ENCODE peak calls at places on chromosomes 13 and 19, in ten cellular contexts. B is left lung, Y is dorsolateral prefrontal cortex, H is BJ, D is NB4, Q is AG04449, U is K562, F is uterus, A is GM06990, C is pancreas. I is an unnamed sample.

GRCh38 chr19:44698492-44699201 is at the start of gene CEACAM16:
- DNase-seq in B (no peak), Y (no peak), H (no peak), D (no peak), Q (no peak), U (no peak), F (no peak), A (no peak), C (no peak), I (no peak)

GRCh38 chr13:41931337-41931736 is 29.6 kb downstream of the VWA8 start:
- DNase-seq in B (no peak), Y (no peak), H (no peak), D (no peak), Q (peak), U (no peak), F (no peak), A (no peak), C (no peak), I (no peak)

GRCh38 chr13:36382030-36382429 is 35.8 kb upstream of the SPART start:
- DNase-seq in B (no peak), Y (no peak), H (no peak), D (no peak), Q (no peak), U (no peak), F (no peak), A (no peak), C (no peak), I (no peak)

GRCh38 chr13:21694831-21695230 is 24.0 kb downstream of the FGF9 start:
- DNase-seq in B (no peak), Y (no peak), H (no peak), D (no peak), Q (no peak), U (no peak), F (no peak), A (no peak), C (no peak), I (no peak)

GRCh38 chr13:40520916-40521315 is 145.5 kb downstream of the FOXO1 start:
- DNase-seq in B (no peak), Y (no peak), H (no peak), D (no peak), Q (no peak), U (no peak), F (no peak), A (no peak), C (no peak), I (no peak)

GRCh38 chr19:45171211-45171623 is 6.8 kb downstream of the TRAPPC6A start:
- DNase-seq in B (no peak), Y (no peak), H (no peak), D (no peak), Q (no peak), U (peak), F (no peak), A (no peak), C (no peak), I (no peak)

GRCh38 chr19:52188822-52189744 is 769 bp upstream of the PPP2R1A start:
- DNase-seq in B (no peak), Y (peak), H (no peak), D (no peak), Q (no peak), U (no peak), F (no peak), A (peak), C (peak), I (no peak)

GRCh38 chr19:1446713-1447564 is 3.0 kb upstream of the APC2 start:
- DNase-seq in B (no peak), Y (no peak), H (no peak), D (peak), Q (no peak), U (peak), F (no peak), A (no peak), C (peak), I (no peak)

GRCh38 chr13:99969368-99969933 is 2.1 kb downstream of the ZIC5 start:
- DNase-seq in B (no peak), Y (no peak), H (no peak), D (no peak), Q (no peak), U (peak), F (no peak), A (no peak), C (no peak), I (no peak)

GRCh38 chr19:3149089-3149488 is 13.3 kb downstream of the GNA15 start:
- DNase-seq in B (no peak), Y (no peak), H (no peak), D (no peak), Q (no peak), U (no peak), F (no peak), A (no peak), C (no peak), I (no peak)

GRCh38 chr19:58518261-58519086 is 1.1 kb downstream of the ZBTB45 start:
- DNase-seq in B (no peak), Y (no peak), H (no peak), D (peak), Q (no peak), U (no peak), F (no peak), A (no peak), C (peak), I (no peak)

GRCh38 chr19:6065685-6066365 is 44.5 kb downstream of the RFX2 start:
- DNase-seq in B (peak), Y (no peak), H (no peak), D (peak), Q (no peak), U (peak), F (peak), A (no peak), C (no peak), I (no peak)

GRCh38 chr19:19486343-19487076 is 28.8 kb downstream of the TSSK6 start:
- DNase-seq in B (no peak), Y (no peak), H (no peak), D (no peak), Q (no peak), U (no peak), F (no peak), A (no peak), C (peak), I (no peak)

GRCh38 chr19:39196320-39196719 is 444 bp upstream of the NCCRP1 start:
- DNase-seq in B (no peak), Y (no peak), H (no peak), D (no peak), Q (no peak), U (no peak), F (no peak), A (no peak), C (peak), I (no peak)

GRCh38 chr13:27449936-27450828 is at the start of gene MTIF3:
- DNase-seq in B (peak), Y (peak), H (peak), D (peak), Q (peak), U (peak), F (peak), A (peak), C (peak), I (peak)

GRCh38 chr19:7109678-7110289 is 40.3 kb downstream of the ZNF557 start:
- DNase-seq in B (no peak), Y (no peak), H (no peak), D (no peak), Q (no peak), U (no peak), F (no peak), A (no peak), C (no peak), I (no peak)

GRCh38 chr19:3249408-3249807 is 24.9 kb downstream of the CELF5 start:
- DNase-seq in B (no peak), Y (no peak), H (no peak), D (peak), Q (no peak), U (peak), F (no peak), A (peak), C (no peak), I (no peak)

GRCh38 chr13:73140804-73141203 is 82.0 kb downstream of the KLF5 start:
- DNase-seq in B (no peak), Y (no peak), H (no peak), D (no peak), Q (no peak), U (no peak), F (no peak), A (no peak), C (no peak), I (no peak)

GRCh38 chr19:40216777-40217026 is 1.5 kb downstream of the TTC9B start:
- DNase-seq in B (no peak), Y (no peak), H (no peak), D (no peak), Q (no peak), U (no peak), F (no peak), A (no peak), C (no peak), I (no peak)

GRCh38 chr13:37029617-37030016 is 29.0 kb downstream of the EXOSC8 start:
- DNase-seq in B (no peak), Y (no peak), H (no peak), D (no peak), Q (no peak), U (no peak), F (no peak), A (no peak), C (no peak), I (no peak)

GRCh38 chr13:101231751-101232428 is 184.4 kb downstream of the NALCN start:
- DNase-seq in B (no peak), Y (no peak), H (no peak), D (no peak), Q (no peak), U (no peak), F (no peak), A (no peak), C (no peak), I (no peak)

GRCh38 chr13:51781246-51782022 is 22.5 kb downstream of the DHRS12 start:
- DNase-seq in B (no peak), Y (no peak), H (no peak), D (peak), Q (no peak), U (no peak), F (no peak), A (no peak), C (peak), I (no peak)

GRCh38 chr13:26541041-26541440 is 16.4 kb upstream of the WASF3 start:
- DNase-seq in B (no peak), Y (no peak), H (no peak), D (no peak), Q (no peak), U (no peak), F (no peak), A (no peak), C (no peak), I (no peak)

GRCh38 chr13:58080806-58081205 is 449.3 kb downstream of the PCDH17 start:
- DNase-seq in B (no peak), Y (no peak), H (no peak), D (no peak), Q (no peak), U (no peak), F (no peak), A (no peak), C (no peak), I (no peak)

GRCh38 chr13:92938481-92939020 is 288.1 kb upstream of the GPC6 start:
- DNase-seq in B (no peak), Y (no peak), H (no peak), D (no peak), Q (no peak), U (no peak), F (no peak), A (no peak), C (no peak), I (no peak)

GRCh38 chr19:49831592-49831991 is 13.5 kb downstream of the MED25 start:
- DNase-seq in B (no peak), Y (no peak), H (no peak), D (peak), Q (no peak), U (no peak), F (no peak), A (no peak), C (no peak), I (no peak)

GRCh38 chr19:751501-752341 is 809 bp downstream of the MISP start:
- DNase-seq in B (peak), Y (no peak), H (peak), D (peak), Q (peak), U (peak), F (no peak), A (no peak), C (no peak), I (no peak)

GRCh38 chr19:7789447-7789846 is 26.4 kb downstream of the CLEC4M start:
- DNase-seq in B (no peak), Y (no peak), H (no peak), D (no peak), Q (no peak), U (no peak), F (no peak), A (peak), C (peak), I (no peak)

GRCh38 chr19:6272913-6273600 is 6.7 kb downstream of the MLLT1 start:
- DNase-seq in B (no peak), Y (no peak), H (no peak), D (no peak), Q (no peak), U (peak), F (no peak), A (no peak), C (no peak), I (no peak)

GRCh38 chr13:75469087-75469486 is 12.9 kb downstream of the TBC1D4 start:
- DNase-seq in B (no peak), Y (no peak), H (no peak), D (no peak), Q (no peak), U (peak), F (no peak), A (no peak), C (no peak), I (no peak)

GRCh38 chr19:18960370-18960769 is 19.4 kb upstream of the HOMER3 start:
- DNase-seq in B (no peak), Y (no peak), H (no peak), D (no peak), Q (no peak), U (no peak), F (no peak), A (no peak), C (no peak), I (no peak)

GRCh38 chr13:20431080-20431479 is 94.6 kb downstream of the CRYL1 start:
- DNase-seq in B (no peak), Y (no peak), H (no peak), D (peak), Q (no peak), U (no peak), F (peak), A (no peak), C (no peak), I (no peak)

GRCh38 chr19:13353625-13354024 is 152.7 kb downstream of the CACNA1A start:
- DNase-seq in B (no peak), Y (no peak), H (no peak), D (no peak), Q (no peak), U (no peak), F (no peak), A (no peak), C (no peak), I (no peak)

GRCh38 chr19:39411832-39412099 is 703 bp upstream of the PLEKHG2 start:
- DNase-seq in B (peak), Y (peak), H (no peak), D (peak), Q (no peak), U (peak), F (peak), A (no peak), C (peak), I (peak)

GRCh38 chr13:38582133-38582532 is 104.7 kb upstream of the FREM2 start:
- DNase-seq in B (no peak), Y (no peak), H (peak), D (peak), Q (no peak), U (peak), F (no peak), A (no peak), C (no peak), I (peak)

GRCh38 chr13:106493569-106493968 is 41.9 kb downstream of the EFNB2 start:
- DNase-seq in B (peak), Y (no peak), H (no peak), D (peak), Q (no peak), U (no peak), F (no peak), A (peak), C (no peak), I (no peak)

GRCh38 chr13:35909837-35910236 is 221.3 kb downstream of the DCLK1 start:
- DNase-seq in B (no peak), Y (no peak), H (no peak), D (no peak), Q (no peak), U (no peak), F (no peak), A (no peak), C (no peak), I (no peak)

GRCh38 chr13:96940961-96941360 is 53.3 kb downstream of the OXGR1 start:
- DNase-seq in B (no peak), Y (no peak), H (no peak), D (no peak), Q (no peak), U (no peak), F (no peak), A (no peak), C (no peak), I (no peak)

DNA sequence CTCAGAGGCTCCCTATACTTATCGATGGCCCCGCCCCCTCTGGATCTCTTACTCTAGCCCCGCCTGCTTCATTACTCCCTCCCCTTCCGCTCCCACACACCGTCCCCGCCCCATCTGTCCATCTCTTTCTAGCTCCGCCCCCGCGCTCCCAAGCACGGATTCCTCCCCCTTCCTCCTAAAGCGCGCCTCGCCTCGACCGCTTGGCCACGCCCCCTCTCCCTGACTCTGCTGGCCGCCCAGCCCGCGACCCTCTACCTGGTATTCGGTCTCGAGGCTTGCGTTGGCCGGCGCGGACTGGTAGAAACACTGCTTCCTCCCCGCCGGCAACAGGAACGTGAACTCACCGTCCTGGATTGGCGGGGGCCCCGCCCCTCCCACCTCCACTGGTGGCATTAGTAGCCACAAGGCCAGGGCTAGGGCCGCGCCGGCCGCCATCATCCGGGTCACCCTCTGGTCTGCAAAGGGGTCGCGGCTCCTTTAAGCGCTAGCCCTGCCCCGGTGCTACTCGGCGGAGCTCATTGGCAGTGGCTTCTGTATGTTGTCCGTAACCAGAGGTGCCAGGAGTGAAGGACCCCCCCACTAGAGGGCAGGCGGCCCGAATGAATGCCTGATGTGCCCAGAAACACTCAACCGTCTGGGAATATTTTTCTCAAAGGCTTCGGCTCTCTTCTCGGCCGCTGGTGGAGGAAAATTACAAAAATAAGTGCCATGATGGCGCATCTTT is at the start of gene TMED1:
- DNase-seq in B (peak), Y (peak), H (peak), D (peak), Q (peak), U (peak), F (peak), A (peak), C (peak), I (peak)
- TF ChIP-seq CTCF in B (no peak), Y (peak), H (peak), D (no peak), Q (peak), U (peak), F (peak), A (peak), C (no peak), I (no peak)

DNA sequence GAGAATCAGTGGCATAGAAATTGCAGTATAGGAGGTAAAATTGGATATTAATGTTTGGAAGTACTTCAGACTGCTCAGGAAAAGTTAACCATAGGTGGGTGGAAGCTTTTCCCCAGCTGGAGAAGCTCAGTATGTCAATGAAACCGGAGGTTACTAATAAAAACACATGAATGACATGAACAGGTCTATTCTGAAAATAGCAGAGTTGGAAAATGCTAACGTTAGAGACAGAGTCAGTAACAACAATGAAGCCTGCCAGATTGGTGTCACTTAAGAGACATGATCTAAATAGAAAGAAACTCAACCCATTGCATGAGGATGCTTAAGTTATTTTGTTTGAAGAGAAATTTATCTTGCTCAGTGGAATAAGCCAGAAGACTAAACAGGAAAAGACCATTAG is 364.5 kb downstream of the DNAJC15 start:
- DNase-seq in B (no peak), Y (no peak), H (no peak), D (no peak), Q (no peak), U (no peak), F (no peak), A (no peak), C (no peak), I (no peak)
- H3K4me3 ChIP-seq in B (no peak), Y (no peak), H (no peak), D (no peak), Q (no peak), U (no peak), F (no peak), A (no peak), C (no peak), I (no peak)

GRCh38 chr19:55638864-55639359 is 1.9 kb upstream of the ZNF580 start:
- DNase-seq in B (no peak), Y (no peak), H (no peak), D (peak), Q (no peak), U (peak), F (no peak), A (no peak), C (peak), I (no peak)
- TF ChIP-seq CTCF in B (no peak), Y (peak), H (peak), D (peak), Q (peak), U (peak), F (peak), A (peak), C (no peak), I (peak)

DNA sequence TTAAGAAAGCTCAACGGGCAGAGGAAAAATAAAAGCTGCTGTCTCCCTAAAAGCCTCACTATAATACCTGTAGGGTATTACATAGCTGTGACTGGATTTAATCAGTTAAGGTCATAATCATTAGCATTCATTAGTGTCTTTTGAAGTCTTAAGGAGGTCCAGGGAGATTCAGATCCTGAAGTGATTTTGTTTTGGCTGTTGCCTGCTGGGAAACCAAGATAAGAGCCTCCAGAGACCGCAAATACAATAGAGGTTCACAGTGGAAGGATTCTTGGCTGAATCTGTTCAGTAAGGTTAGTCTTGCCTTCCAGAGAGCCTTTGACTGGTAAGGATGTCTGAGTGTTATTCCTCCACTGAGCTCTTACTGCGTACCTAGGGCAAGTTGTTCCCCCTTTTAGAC is 54.0 kb upstream of the TNFRSF19 start:
- DNase-seq in B (no peak), Y (no peak), H (no peak), D (no peak), Q (no peak), U (no peak), F (no peak), A (no peak), C (no peak), I (no peak)
- H3K4me3 ChIP-seq in B (no peak), Y (no peak), H (no peak), D (no peak), Q (no peak), U (no peak), F (no peak), A (no peak), C (no peak), I (no peak)

GRCh38 chr13:31327157-31327556 is 127.4 kb downstream of the B3GLCT start:
- DNase-seq in B (no peak), Y (no peak), H (no peak), D (no peak), Q (no peak), U (no peak), F (no peak), A (no peak), C (no peak), I (no peak)
- TF ChIP-seq CTCF in B (no peak), Y (no peak), H (no peak), D (no peak), Q (no peak), U (no peak), F (no peak), A (no peak), C (no peak), I (no peak)

I was measured in GM12864.